ENCODE peak calls at places on chromosomes 12 and 14, in nine cellular contexts. O is stomach, C is Calu3, U is AG09309, E is coronary artery, Y is suprapubic skin, T is body of pancreas, A is psoas muscle, R is RWPE1. X is an unnamed sample.

GRCh38 chr12:2154050-2154449 is 101.3 kb downstream of the CACNA1C start:
- DNase-seq in O (no peak), C (no peak), U (no peak), E (no peak), Y (no peak), T (no peak), A (no peak), R (no peak), X (no peak)

GRCh38 chr12:124466200-124467128 is 100.9 kb downstream of the NCOR2 start:
- DNase-seq in O (peak), C (no peak), U (no peak), E (no peak), Y (peak), T (no peak), A (peak), R (no peak), X (no peak)

GRCh38 chr12:64392221-64392620 is 1.7 kb upstream of the C12orf56 start:
- DNase-seq in O (no peak), C (peak), U (peak), E (no peak), Y (no peak), T (no peak), A (no peak), R (peak), X (no peak)

GRCh38 chr12:56146492-56147460 is 5.6 kb upstream of the MYL6B start:
- DNase-seq in O (no peak), C (no peak), U (no peak), E (no peak), Y (no peak), T (peak), A (no peak), R (no peak), X (no peak)

GRCh38 chr14:54776361-54777001 is 126.1 kb downstream of the GCH1 start:
- DNase-seq in O (no peak), C (peak), U (no peak), E (peak), Y (no peak), T (no peak), A (peak), R (no peak), X (no peak)

GRCh38 chr12:27163048-27163715 is 80.8 kb upstream of the C12orf71 start:
- DNase-seq in O (no peak), C (no peak), U (no peak), E (no peak), Y (no peak), T (no peak), A (no peak), R (no peak), X (no peak)

GRCh38 chr12:6226002-6226700 is 26.0 kb downstream of the CD9 start:
- DNase-seq in O (peak), C (no peak), U (no peak), E (peak), Y (peak), T (peak), A (peak), R (peak), X (no peak)

GRCh38 chr12:76784600-76785051 is 20.7 kb downstream of the ZDHHC17 start:
- DNase-seq in O (no peak), C (no peak), U (no peak), E (no peak), Y (no peak), T (no peak), A (no peak), R (no peak), X (no peak)

GRCh38 chr12:75294338-75294737 is 35.8 kb downstream of the CAPS2 start:
- DNase-seq in O (no peak), C (no peak), U (no peak), E (no peak), Y (no peak), T (no peak), A (no peak), R (no peak), X (no peak)

GRCh38 chr12:75294797-75295196 is 35.3 kb downstream of the CAPS2 start:
- DNase-seq in O (no peak), C (no peak), U (no peak), E (no peak), Y (no peak), T (no peak), A (no peak), R (no peak), X (no peak)

GRCh38 chr12:75291014-75291413 is 39.1 kb downstream of the CAPS2 start:
- DNase-seq in O (no peak), C (no peak), U (no peak), E (no peak), Y (no peak), T (no peak), A (no peak), R (no peak), X (no peak)

GRCh38 chr12:75289678-75290200 is 40.4 kb downstream of the CAPS2 start:
- DNase-seq in O (no peak), C (no peak), U (no peak), E (no peak), Y (no peak), T (no peak), A (no peak), R (peak), X (no peak)
- TF ChIP-seq CTCF in O (no peak), C (no peak), U (peak), E (no peak), Y (no peak), T (no peak), A (no peak), R (peak), X (no peak)

GRCh38 chr12:119695034-119695433 is 27.1 kb downstream of the PRKAB1 start:
- DNase-seq in O (no peak), C (no peak), U (no peak), E (no peak), Y (no peak), T (no peak), A (no peak), R (no peak), X (no peak)
- TF ChIP-seq CTCF in O (no peak), C (peak), U (peak), E (no peak), Y (no peak), T (peak), A (peak), R (peak), X (peak)

GRCh38 chr12:47812797-47813490 is 6.8 kb downstream of the HDAC7 start:
- DNase-seq in O (peak), C (peak), U (no peak), E (peak), Y (peak), T (peak), A (peak), R (peak), X (peak)
- TF ChIP-seq CTCF in O (no peak), C (no peak), U (no peak), E (no peak), Y (no peak), T (no peak), A (no peak), R (no peak), X (no peak)

DNA sequence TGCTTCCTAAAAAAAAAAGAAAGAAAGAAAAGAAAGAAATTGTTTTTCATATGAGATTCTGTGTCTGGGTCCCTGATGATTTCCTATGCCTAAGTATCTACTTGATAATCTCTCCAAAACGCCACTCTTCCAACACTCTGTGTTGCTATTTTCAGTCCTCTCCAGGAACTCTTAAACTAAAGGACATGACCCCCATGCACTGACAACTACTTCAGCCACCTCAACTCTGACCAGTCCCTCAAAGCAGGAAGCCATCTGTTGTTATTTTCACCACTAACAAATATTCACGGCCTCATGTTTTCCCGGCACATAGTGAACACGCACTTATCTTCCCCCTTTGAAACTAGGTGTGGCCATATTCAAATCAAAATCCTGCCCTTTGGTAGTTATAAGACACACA is 259.3 kb downstream of the PPFIA2 start:
- DNase-seq in O (no peak), C (no peak), U (no peak), E (no peak), Y (no peak), T (no peak), A (no peak), R (no peak), X (no peak)
- TF ChIP-seq CTCF in O (no peak), C (no peak), U (no peak), E (no peak), Y (no peak), T (no peak), A (no peak), R (no peak), X (no peak)

GRCh38 chr12:53952335-53952694 is 2.4 kb upstream of the HOXC12 start:
- DNase-seq in O (no peak), C (no peak), U (no peak), E (no peak), Y (no peak), T (no peak), A (no peak), R (no peak), X (no peak)
- TF ChIP-seq CTCF in O (no peak), C (no peak), U (no peak), E (no peak), Y (no peak), T (no peak), A (no peak), R (no peak), X (no peak)

GRCh38 chr12:117261267-117261666 is 71.0 kb upstream of the FBXO21 start:
- DNase-seq in O (no peak), C (no peak), U (no peak), E (no peak), Y (no peak), T (no peak), A (no peak), R (peak), X (no peak)
- TF ChIP-seq CTCF in O (no peak), C (no peak), U (no peak), E (no peak), Y (no peak), T (no peak), A (no peak), R (no peak), X (no peak)

GRCh38 chr14:56552615-56553014 is 27.0 kb upstream of the TMEM260 start:
- DNase-seq in O (no peak), C (no peak), U (no peak), E (no peak), Y (no peak), T (no peak), A (no peak), R (no peak), X (no peak)
- TF ChIP-seq CTCF in O (no peak), C (no peak), U (no peak), E (no peak), Y (no peak), T (no peak), A (no peak), R (no peak), X (no peak)

DNA sequence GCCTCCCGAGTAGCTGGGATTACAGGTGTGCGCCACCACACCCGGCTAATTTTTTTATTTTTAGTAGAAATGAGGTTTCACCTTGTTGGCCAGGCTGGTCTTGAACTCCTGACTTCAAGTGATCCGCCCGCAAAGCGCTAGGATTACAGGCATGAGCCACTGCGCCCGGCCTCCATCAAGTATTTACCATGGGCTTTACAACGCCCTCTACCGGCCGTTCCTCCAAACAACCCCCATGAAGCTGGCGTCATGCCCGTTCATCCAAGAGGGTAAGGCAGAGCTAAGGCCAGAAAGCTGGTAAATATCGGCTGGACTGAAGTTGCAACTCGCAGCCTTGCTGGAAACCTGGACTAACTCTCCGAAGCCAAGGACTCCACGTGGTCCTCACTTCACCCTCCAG is 41.6 kb downstream of the RNF34 start:
- DNase-seq in O (peak), C (no peak), U (no peak), E (no peak), Y (no peak), T (no peak), A (no peak), R (no peak), X (no peak)
- TF ChIP-seq CTCF in O (no peak), C (no peak), U (peak), E (no peak), Y (no peak), T (no peak), A (no peak), R (no peak), X (no peak)